ENCODE peak calls at places on chromosomes 13 and 19, in eight cellular contexts. T is upper lobe of right lung, Y is PC-3, W is breast epithelium, D is suprapubic skin, M is tibial nerve, Q is heart left ventricle, L is cardiac muscle cell. H is an unnamed sample.

GRCh38 chr13:98746968-98747367 is 5.5 kb downstream of the SLC15A1 start:
- DNase-seq in Q (no peak), Y (peak), M (no peak), L (no peak), T (no peak), D (no peak), W (no peak), H (no peak)

GRCh38 chr13:39037410-39037879 is 444 bp downstream of the PROSER1 start:
- DNase-seq in T (no peak), Q (no peak), W (no peak), L (no peak), D (no peak), M (no peak), Y (no peak), H (no peak)

GRCh38 chr19:5686647-5687359 is 3.3 kb upstream of the RPL36 start:
- DNase-seq in Q (peak), D (peak), T (peak), L (peak), Y (peak), M (peak), W (peak), H (peak)

GRCh38 chr19:45791744-45792481 is 732 bp downstream of the DMWD start:
- DNase-seq in W (no peak), L (no peak), D (no peak), T (no peak), M (no peak), Y (no peak), Q (no peak), H (no peak)

GRCh38 chr13:91045351-91046034 is 302.0 kb upstream of the MIR17HG start:
- DNase-seq in Y (peak), Q (no peak), W (no peak), T (no peak), L (peak), M (no peak), D (no peak), H (peak)

GRCh38 chr13:102003848-102004570 is 397.8 kb downstream of the FGF14 start:
- DNase-seq in W (no peak), T (no peak), M (no peak), D (no peak), Q (no peak), L (no peak), Y (no peak), H (no peak)

GRCh38 chr13:102566513-102566912 is 30.3 kb upstream of the TPP2 start:
- DNase-seq in M (no peak), L (no peak), W (no peak), D (no peak), T (no peak), Y (no peak), Q (no peak), H (no peak)

GRCh38 chr19:19256072-19256969 is 16.8 kb downstream of the TM6SF2 start:
- DNase-seq in Y (no peak), W (no peak), T (no peak), L (no peak), Q (no peak), D (no peak), M (no peak), H (no peak)

GRCh38 chr19:29547981-29548380 is 22.2 kb downstream of the VSTM2B start:
- DNase-seq in M (no peak), Q (no peak), Y (no peak), D (peak), L (no peak), T (peak), W (peak), H (no peak)

GRCh38 chr19:40200352-40201099 is 9.3 kb downstream of the MAP3K10 start:
- DNase-seq in T (no peak), Y (peak), D (no peak), L (no peak), W (no peak), M (no peak), Q (no peak), H (no peak)

GRCh38 chr13:43874512-43875092 is 4.9 kb downstream of the CCDC122 start:
- DNase-seq in Y (peak), T (no peak), M (no peak), D (no peak), Q (no peak), L (peak), W (no peak), H (no peak)

GRCh38 chr13:101919541-101920306 is 467.2 kb downstream of the ITGBL1 start:
- DNase-seq in D (no peak), Q (peak), W (no peak), Y (no peak), L (peak), M (no peak), T (no peak), H (no peak)

GRCh38 chr19:9936151-9937000 is at the start of gene OLFM2:
- DNase-seq in L (peak), D (no peak), W (no peak), T (no peak), Q (peak), M (no peak), Y (no peak), H (no peak)

GRCh38 chr13:38166121-38166520 is 183.5 kb upstream of the UFM1 start:
- DNase-seq in Y (no peak), L (no peak), Q (no peak), D (no peak), T (no peak), M (no peak), W (no peak), H (no peak)

GRCh38 chr13:61880576-61881283 is 465.1 kb upstream of the PCDH20 start:
- DNase-seq in M (no peak), T (no peak), Y (peak), D (no peak), L (peak), Q (no peak), W (no peak), H (peak)

GRCh38 chr13:23928985-23929384 is 31.7 kb upstream of the C1QTNF9B start:
- DNase-seq in L (no peak), Q (no peak), T (no peak), M (no peak), W (no peak), Y (peak), D (no peak), H (no peak)

GRCh38 chr19:29841209-29841558 is 29.4 kb downstream of the CCNE1 start:
- DNase-seq in M (no peak), T (peak), Q (no peak), L (no peak), Y (peak), W (no peak), D (peak), H (no peak)

GRCh38 chr19:16153582-16154336 is 10.3 kb downstream of the HSH2D start:
- DNase-seq in D (no peak), Q (no peak), Y (peak), L (no peak), T (no peak), M (no peak), W (no peak), H (no peak)

GRCh38 chr19:35978832-35979365 is 16.1 kb upstream of the SDHAF1 start:
- DNase-seq in T (no peak), Y (no peak), W (no peak), D (no peak), Q (no peak), L (no peak), M (no peak), H (no peak)

GRCh38 chr13:104477256-104477655 is 1411.0 kb upstream of the SLC10A2 start:
- DNase-seq in Q (no peak), Y (no peak), T (no peak), L (no peak), M (no peak), W (no peak), D (no peak), H (no peak)

GRCh38 chr13:40408602-40409001 is 257.8 kb downstream of the FOXO1 start:
- DNase-seq in T (no peak), M (no peak), L (no peak), Q (no peak), W (no peak), Y (peak), D (no peak), H (no peak)

GRCh38 chr19:11721681-11722080 is 17.1 kb downstream of the ZNF823 start:
- DNase-seq in T (no peak), Q (no peak), M (no peak), D (no peak), W (no peak), L (no peak), Y (no peak), H (no peak)

GRCh38 chr13:31625115-31625514 is 114.2 kb upstream of the RXFP2 start:
- DNase-seq in D (no peak), T (no peak), Q (no peak), W (no peak), M (no peak), L (no peak), Y (peak), H (no peak)

GRCh38 chr19:2032296-2032941 is 16.9 kb upstream of the BTBD2 start:
- DNase-seq in D (peak), T (peak), W (peak), L (no peak), Q (peak), Y (peak), M (peak), H (peak)

GRCh38 chr13:63184693-63185092 is 1769.0 kb upstream of the PCDH20 start:
- DNase-seq in T (no peak), W (no peak), Q (no peak), Y (peak), D (no peak), L (peak), M (no peak), H (no peak)

GRCh38 chr13:106350208-106350607 is 185.3 kb downstream of the EFNB2 start:
- DNase-seq in T (no peak), L (no peak), Y (no peak), M (no peak), W (no peak), D (no peak), Q (no peak), H (no peak)

GRCh38 chr13:67557118-67557517 is 327.0 kb upstream of the PCDH9 start:
- DNase-seq in D (no peak), T (no peak), Y (no peak), W (no peak), L (no peak), Q (no peak), M (no peak), H (no peak)

GRCh38 chr19:19539738-19540703 is 2.0 kb downstream of the CILP2 start:
- DNase-seq in M (no peak), T (peak), L (no peak), Y (peak), D (no peak), Q (peak), W (no peak), H (no peak)

GRCh38 chr19:55392820-55393219 is 7.1 kb downstream of the RPL28 start:
- DNase-seq in M (no peak), D (no peak), L (no peak), Y (no peak), T (no peak), Q (no peak), W (no peak), H (no peak)

GRCh38 chr19:38321646-38322323 is 2.1 kb downstream of the KCNK6 start:
- DNase-seq in L (no peak), W (no peak), Q (peak), D (no peak), Y (no peak), M (no peak), T (no peak), H (no peak)
- H3K4me3 ChIP-seq in L (no peak), W (peak), Q (no peak), D (peak), Y (no peak), M (no peak), T (peak), H (no peak)

DNA sequence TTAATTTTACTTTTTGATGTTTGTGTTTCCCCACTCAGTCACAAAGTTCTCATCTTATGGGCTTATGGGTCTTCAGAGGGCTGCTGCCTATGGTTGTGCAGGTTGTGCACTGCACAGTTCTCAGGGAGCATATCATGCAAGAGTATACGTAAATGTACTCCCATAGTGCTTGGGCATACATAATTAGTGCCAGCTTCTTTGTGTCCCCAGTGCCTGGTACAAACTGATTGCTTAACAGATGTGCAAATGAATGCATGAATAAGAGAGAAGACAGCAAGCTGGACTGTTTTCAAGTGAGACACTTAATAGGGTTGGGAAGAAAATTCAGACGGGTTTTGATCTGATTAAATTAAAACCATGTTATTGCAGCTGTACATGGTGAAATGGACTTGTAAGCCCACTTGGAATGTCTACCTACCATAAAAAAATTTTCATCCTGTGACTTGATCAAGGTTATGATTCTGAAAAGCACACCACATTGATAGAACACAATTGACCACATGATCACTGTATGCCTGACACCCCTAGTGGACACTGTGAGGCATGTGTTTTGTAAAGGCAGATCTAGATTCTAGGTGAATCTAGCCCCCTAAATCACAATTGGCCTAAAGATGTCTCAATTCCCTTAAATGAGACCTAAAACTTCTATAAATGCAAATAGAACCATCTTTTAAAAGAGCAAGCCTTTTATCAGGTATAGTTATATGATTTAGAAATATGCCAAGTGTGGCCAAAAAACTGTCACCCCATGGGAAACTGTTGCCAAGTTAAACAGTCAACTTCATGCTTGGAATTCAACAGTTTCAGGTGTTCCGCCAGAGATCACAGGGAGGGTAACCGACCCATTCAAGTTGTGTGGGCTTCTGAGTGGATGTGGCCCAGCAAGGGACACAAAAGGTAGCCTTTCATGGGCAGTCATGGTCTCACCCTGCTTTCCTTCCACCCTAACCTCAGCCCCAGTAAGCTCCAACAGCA is 27.9 kb downstream of the FAM124A start:
- DNase-seq in Q (no peak), T (no peak), Y (no peak), M (no peak), W (no peak), L (no peak), D (no peak), H (no peak)
- TF ChIP-seq CTCF in Q (no peak), T (peak), Y (peak), M (no peak), W (no peak), L (peak), D (peak), H (peak)

DNA sequence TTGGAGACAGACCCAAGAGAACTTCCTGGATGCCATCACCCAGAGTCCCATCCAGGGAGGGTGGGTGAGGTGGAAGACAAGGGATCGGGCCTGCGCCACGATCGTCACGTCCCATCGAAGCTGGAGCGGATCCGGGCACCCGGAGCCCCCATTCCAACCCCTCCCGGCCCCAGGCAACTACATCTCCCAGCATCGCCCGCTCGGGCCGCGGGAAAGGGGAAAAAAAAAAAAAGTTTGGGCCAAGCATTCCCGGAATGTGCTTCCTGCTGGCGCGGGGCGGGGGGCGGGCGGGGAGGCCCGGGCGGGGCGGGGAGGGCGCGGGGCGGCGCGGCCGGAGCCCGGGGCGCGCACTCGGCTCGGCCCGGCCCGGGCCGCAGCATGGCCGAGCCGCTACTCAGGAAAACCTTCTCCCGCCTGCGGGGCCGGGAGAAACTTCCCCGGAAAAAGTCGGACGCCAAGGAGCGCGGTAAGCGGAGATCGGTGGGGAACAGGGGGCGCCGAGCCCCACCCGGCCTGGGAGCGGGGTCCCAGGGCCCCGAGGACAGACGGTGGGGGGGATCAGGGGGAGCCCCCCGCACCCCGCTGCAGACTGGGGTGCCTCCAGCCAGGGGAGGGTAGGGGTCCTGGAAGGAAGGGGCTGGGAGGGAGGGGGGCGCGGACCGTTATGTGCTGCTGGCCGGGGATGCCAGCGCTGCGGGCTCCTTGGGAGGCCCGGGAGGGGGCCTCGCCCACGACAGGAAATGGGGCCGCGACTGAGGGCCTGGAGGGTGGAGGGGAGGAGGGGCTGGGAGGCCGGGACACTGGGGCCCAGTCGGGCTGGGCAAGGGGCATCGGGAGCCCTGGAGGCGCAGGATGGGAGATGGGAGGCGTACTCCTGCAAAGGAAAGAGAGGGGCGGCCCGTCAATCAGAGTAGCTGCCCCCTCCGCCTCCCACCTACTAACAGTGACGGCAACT is at the start of gene SYDE1:
- DNase-seq in M (no peak), Y (peak), D (no peak), T (no peak), W (no peak), Q (peak), L (peak), H (no peak)
- H3K4me3 ChIP-seq in M (peak), Y (peak), D (peak), T (peak), W (peak), Q (peak), L (peak), H (peak)

DNA sequence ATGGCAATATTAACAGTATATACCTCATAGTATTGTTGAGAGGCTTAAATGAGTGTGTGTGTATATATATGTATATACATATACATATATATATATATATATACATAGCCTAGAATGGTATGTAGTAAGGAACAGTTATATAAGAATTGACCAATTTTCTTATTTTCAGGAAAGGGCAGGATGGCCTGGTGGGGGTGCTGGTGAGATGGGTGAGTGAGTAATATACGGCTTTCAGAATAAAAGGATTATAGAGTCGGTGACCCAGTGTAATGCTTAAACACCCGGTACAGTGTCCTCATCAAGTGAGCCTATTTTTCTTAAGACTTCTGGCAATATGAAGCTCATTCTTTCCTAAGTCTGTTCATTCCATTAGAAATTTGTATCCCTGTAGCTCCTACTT is 11.7 kb upstream of the FAM216B start:
- DNase-seq in Q (no peak), D (no peak), W (no peak), M (no peak), T (no peak), Y (peak), L (no peak), H (no peak)
- TF ChIP-seq CTCF in Q (no peak), D (no peak), W (no peak), M (no peak), T (no peak), Y (peak), L (no peak), H (no peak)

DNA sequence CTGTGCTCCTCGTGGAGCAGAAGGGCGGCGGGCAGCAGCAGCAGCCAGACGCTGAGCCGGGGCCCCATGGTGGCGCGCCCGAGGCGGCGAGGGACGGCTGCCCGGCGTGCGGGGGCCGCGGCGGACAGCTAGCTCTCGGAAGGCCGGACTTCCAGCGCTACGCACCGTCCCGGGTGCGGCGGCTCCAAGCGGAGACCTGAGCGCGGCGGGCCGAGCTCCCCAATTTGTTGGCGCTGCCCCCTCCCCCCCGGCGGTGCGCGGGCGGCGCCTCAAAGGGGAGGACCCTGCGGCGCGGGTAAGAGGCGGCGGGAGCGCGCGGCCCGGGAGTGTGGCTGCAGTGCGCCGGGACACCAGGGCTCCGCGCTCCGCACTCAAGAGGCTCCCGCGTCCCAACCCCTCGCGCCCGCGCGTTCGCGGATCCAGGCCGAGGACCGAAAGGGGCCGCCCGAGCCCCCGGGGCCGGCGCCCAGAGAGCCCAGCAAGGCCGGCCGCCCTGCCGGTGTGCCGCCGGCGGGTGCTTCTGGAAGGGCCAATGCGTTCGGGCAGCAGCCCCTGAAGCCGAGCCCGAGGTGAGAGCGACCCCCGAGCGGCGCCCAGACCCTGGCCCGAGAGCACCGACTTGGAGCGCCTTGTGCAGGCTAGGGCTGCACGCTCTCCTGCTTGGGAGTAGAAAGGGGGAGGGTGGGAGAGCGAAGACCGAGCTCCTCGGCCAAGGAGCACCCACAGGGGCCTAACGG is at the start of the genes COL4A1 and COL4A2:
- DNase-seq in M (peak), Y (peak), Q (peak), D (peak), T (peak), W (peak), L (peak), H (no peak)
- H3K4me3 ChIP-seq in M (peak), Y (peak), Q (peak), D (peak), T (peak), W (peak), L (peak), H (no peak)

GRCh38 chr13:108083056-108083455 is 132.3 kb downstream of the LIG4 start:
- DNase-seq in Y (peak), Q (no peak), D (no peak), L (no peak), M (no peak), T (no peak), W (no peak), H (no peak)

GRCh38 chr13:108087813-108088212 is 127.5 kb downstream of the LIG4 start:
- DNase-seq in Q (no peak), L (peak), Y (no peak), W (no peak), T (no peak), D (no peak), M (no peak), H (no peak)

GRCh38 chr13:108084840-108085239 is 130.5 kb downstream of the LIG4 start:
- DNase-seq in L (no peak), Y (no peak), W (no peak), D (no peak), Q (no peak), M (no peak), T (no peak), H (no peak)

GRCh38 chr13:108082481-108082880 is 132.9 kb downstream of the LIG4 start:
- DNase-seq in D (no peak), W (no peak), T (no peak), L (no peak), Y (no peak), Q (no peak), M (no peak), H (no peak)

GRCh38 chr13:108086678-108087077 is 128.7 kb downstream of the LIG4 start:
- DNase-seq in T (no peak), M (no peak), Y (peak), D (no peak), L (no peak), W (no peak), Q (no peak), H (no peak)
- TF ChIP-seq CTCF in T (no peak), M (no peak), Y (peak), D (no peak), L (no peak), W (no peak), Q (no peak), H (peak)

H was measured in LNCaP clone FGC.